ENCODE peak calls at places on chromosomes 7 and 10, in ten cellular contexts. E is colonic mucosa, P is heart right ventricle, L is HAP-1, C is prostate gland, Y is body of pancreas, D is hepatocyte, F is OCI-LY7, R is right lobe of liver, T is skeletal muscle cell. J is an unnamed sample.

GRCh38 chr7:1250901-1251300 is 18.2 kb downstream of the UNCX start:
- DNase-seq in E (no peak), P (no peak), L (no peak), C (no peak), Y (no peak), D (no peak), F (no peak), R (peak), T (no peak), J (peak)

GRCh38 chr7:98755138-98755898 is 114.5 kb downstream of the TMEM130 start:
- DNase-seq in E (no peak), P (no peak), L (no peak), C (no peak), Y (no peak), D (no peak), F (no peak), R (no peak), T (no peak), J (no peak)

GRCh38 chr10:48605786-48606529 is 1.1 kb upstream of the ARHGAP22 start:
- DNase-seq in E (peak), P (peak), L (no peak), C (no peak), Y (no peak), D (no peak), F (no peak), R (no peak), T (no peak), J (no peak)

GRCh38 chr10:132623996-132624846 is 86.6 kb downstream of the INPP5A start:
- DNase-seq in E (no peak), P (no peak), L (no peak), C (no peak), Y (no peak), D (no peak), F (no peak), R (peak), T (no peak), J (no peak)

GRCh38 chr10:60423920-60424319 is 34.2 kb upstream of the ANK3 start:
- DNase-seq in E (no peak), P (no peak), L (no peak), C (no peak), Y (no peak), D (no peak), F (no peak), R (no peak), T (no peak), J (no peak)

GRCh38 chr10:29687411-29688160 is 52.8 kb upstream of the SVIL start:
- DNase-seq in E (no peak), P (no peak), L (no peak), C (no peak), Y (no peak), D (no peak), F (no peak), R (no peak), T (no peak), J (no peak)

GRCh38 chr10:71757450-71757918 is 15.8 kb downstream of the VSIR start:
- DNase-seq in E (no peak), P (no peak), L (no peak), C (no peak), Y (no peak), D (no peak), F (no peak), R (no peak), T (no peak), J (peak)

GRCh38 chr7:106504620-106505019 is 156.3 kb downstream of the CCDC71L start:
- DNase-seq in E (no peak), P (no peak), L (no peak), C (no peak), Y (no peak), D (no peak), F (no peak), R (no peak), T (peak), J (no peak)

GRCh38 chr7:7257899-7258692 is 75.8 kb downstream of the C1GALT1 start:
- DNase-seq in E (no peak), P (no peak), L (no peak), C (no peak), Y (no peak), D (no peak), F (peak), R (no peak), T (no peak), J (no peak)

GRCh38 chr7:151822541-151823181 is 54.3 kb downstream of the PRKAG2 start:
- DNase-seq in E (no peak), P (no peak), L (no peak), C (no peak), Y (peak), D (peak), F (no peak), R (peak), T (no peak), J (no peak)

GRCh38 chr7:116583653-116584052 is 58.8 kb downstream of the CAV1 start:
- DNase-seq in E (no peak), P (no peak), L (no peak), C (no peak), Y (no peak), D (no peak), F (peak), R (no peak), T (no peak), J (no peak)

GRCh38 chr10:1002425-1003006 is 14.3 kb downstream of the GTPBP4 start:
- DNase-seq in E (no peak), P (no peak), L (no peak), C (no peak), Y (no peak), D (no peak), F (no peak), R (no peak), T (no peak), J (no peak)

GRCh38 chr10:73493781-73494180 is 2.0 kb downstream of the PPP3CB start:
- DNase-seq in E (no peak), P (no peak), L (no peak), C (no peak), Y (no peak), D (no peak), F (no peak), R (no peak), T (peak), J (no peak)

GRCh38 chr10:73495884-73496674 is at the start of gene PPP3CB:
- DNase-seq in E (peak), P (peak), L (peak), C (peak), Y (peak), D (peak), F (peak), R (peak), T (peak), J (peak)

GRCh38 chr10:73494877-73495225 is 973 bp downstream of the PPP3CB start:
- DNase-seq in E (no peak), P (no peak), L (no peak), C (no peak), Y (no peak), D (no peak), F (no peak), R (no peak), T (no peak), J (no peak)

GRCh38 chr10:73495226-73495883 is 469 bp downstream of the PPP3CB start:
- DNase-seq in E (peak), P (peak), L (peak), C (peak), Y (peak), D (peak), F (peak), R (peak), T (peak), J (peak)

DNA sequence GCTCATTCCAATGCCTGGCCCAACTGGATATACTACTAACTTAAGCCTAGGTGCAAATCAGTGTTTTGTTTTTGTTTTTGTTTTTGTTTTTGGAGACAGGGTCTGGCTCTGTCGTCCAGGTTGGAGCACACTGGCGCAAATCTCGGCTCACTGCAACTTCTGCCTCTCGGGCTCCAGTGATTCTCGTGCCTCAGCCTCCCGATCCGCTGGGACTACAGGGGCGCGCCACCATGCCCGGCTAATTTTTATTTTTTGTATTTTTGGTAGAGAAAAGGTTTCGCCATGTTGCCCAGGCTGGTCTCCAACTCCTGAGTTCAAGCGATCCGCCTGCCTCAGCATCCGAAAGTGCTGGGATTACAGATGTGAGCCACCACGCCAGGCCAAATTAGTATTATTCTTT is 1.6 kb downstream of the PPP3CB start:
- DNase-seq in E (no peak), P (no peak), L (no peak), C (no peak), Y (no peak), D (no peak), F (no peak), R (no peak), T (no peak), J (no peak)
- H3K4me3 ChIP-seq in E (peak), P (peak), L (peak), C (no peak), Y (no peak), D (peak), F (peak), R (no peak), T (peak), J (peak)

DNA sequence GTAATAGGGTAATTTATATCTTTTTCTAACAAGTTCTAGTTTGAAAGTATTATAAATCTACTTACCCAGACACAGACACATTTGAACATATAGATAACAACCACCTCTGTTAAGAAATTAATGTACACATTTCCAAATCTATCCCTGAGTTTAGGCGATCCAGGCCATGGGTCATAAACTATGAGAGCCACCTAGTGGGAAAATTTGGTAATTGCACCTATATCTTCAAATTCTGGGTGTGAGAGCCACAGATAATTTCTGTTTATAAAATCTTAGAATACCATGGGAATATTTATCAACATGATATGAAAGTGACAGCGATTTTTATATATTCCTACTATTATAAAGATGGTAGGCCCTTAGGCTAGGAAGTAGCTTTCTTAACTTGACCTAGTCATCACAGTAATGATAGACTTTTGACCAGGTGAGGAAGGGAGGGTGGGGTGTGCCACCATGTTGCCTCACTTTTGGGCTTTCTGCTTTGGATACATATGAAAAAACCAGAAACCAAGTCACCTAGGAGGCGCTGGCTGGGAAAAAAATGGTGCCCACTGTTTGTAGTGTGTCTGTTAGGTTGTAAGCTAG is 8.0 kb upstream of the EPHA1 start:
- DNase-seq in E (no peak), P (no peak), L (peak), C (peak), Y (no peak), D (peak), F (peak), R (no peak), T (no peak), J (no peak)
- H3K4me3 ChIP-seq in E (no peak), P (no peak), L (no peak), C (no peak), Y (no peak), D (no peak), F (no peak), R (no peak), T (no peak), J (no peak)

DNA sequence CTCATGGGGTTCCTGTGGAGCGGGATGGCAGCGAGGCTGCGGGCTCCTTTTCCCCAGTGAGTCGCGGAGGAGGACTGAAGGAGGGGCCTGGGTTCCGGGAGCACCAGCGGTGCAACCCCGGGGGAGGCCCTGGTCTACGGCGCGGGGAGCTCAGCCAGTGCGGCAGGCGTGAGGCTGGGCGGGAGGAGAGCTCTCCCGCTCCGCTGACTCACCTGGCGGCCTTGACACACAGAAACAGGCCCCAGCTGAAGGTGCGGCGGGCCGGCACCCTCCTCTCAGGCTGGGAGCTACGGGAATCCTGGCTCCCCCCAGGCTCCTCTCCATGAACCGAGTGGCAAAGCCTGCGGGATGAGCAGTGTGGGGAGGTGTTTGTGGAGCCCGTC is 6.8 kb upstream of the NOM1 start:
- DNase-seq in E (no peak), P (no peak), L (no peak), C (no peak), Y (peak), D (no peak), F (no peak), R (no peak), T (no peak), J (no peak)
- H3K4me3 ChIP-seq in E (no peak), P (no peak), L (no peak), C (no peak), Y (no peak), D (no peak), F (no peak), R (no peak), T (no peak), J (no peak)

GRCh38 chr7:27147211-27148030 is at the start of gene HOXA6:
- DNase-seq in E (peak), P (no peak), L (no peak), C (peak), Y (peak), D (no peak), F (no peak), R (peak), T (no peak), J (peak)

GRCh38 chr7:27146491-27147210 is 923 bp downstream of the HOXA6 start:
- DNase-seq in E (peak), P (no peak), L (no peak), C (no peak), Y (no peak), D (no peak), F (no peak), R (peak), T (no peak), J (no peak)

GRCh38 chr7:27149817-27150567 is 2.4 kb downstream of the HOXA3 start:
- DNase-seq in E (peak), P (no peak), L (no peak), C (peak), Y (peak), D (no peak), F (peak), R (no peak), T (no peak), J (no peak)

GRCh38 chr7:27148776-27149641 is 1.4 kb upstream of the HOXA6 start:
- DNase-seq in E (peak), P (no peak), L (peak), C (no peak), Y (no peak), D (no peak), F (no peak), R (no peak), T (no peak), J (no peak)

GRCh38 chr7:27148031-27148775 is 629 bp upstream of the HOXA6 start:
- DNase-seq in E (peak), P (no peak), L (no peak), C (no peak), Y (no peak), D (no peak), F (no peak), R (no peak), T (no peak), J (peak)
- H3K4me3 ChIP-seq in E (peak), P (peak), L (peak), C (peak), Y (no peak), D (no peak), F (peak), R (peak), T (peak), J (peak)

J was measured in psoas muscle.